ENCODE peak calls at places on chromosomes 6 and 20, in seven cellular contexts. J is T-helper 1 cell, K is GDM1, G is NCI-H1105, X is esophagus squamous epithelium, Q is iris pigment epithelial cell, Y is A549. A is an unnamed sample.

GRCh38 chr6:52647199-52647598 is 23.7 kb upstream of the TMEM14A start:
- DNase-seq in X (no peak), J (no peak), G (no peak), Y (no peak), Q (peak), K (no peak), A (no peak)

GRCh38 chr20:45111799-45112471 is 3.0 kb downstream of the WFDC5 start:
- DNase-seq in Q (peak), Y (peak), J (no peak), X (no peak), K (no peak), G (no peak), A (no peak)

GRCh38 chr20:61684136-61684535 is 381.5 kb downstream of the TAF4 start:
- DNase-seq in K (no peak), X (no peak), J (no peak), Q (no peak), Y (no peak), G (no peak), A (no peak)

GRCh38 chr6:56693246-56693607 is 50.5 kb upstream of the DST start:
- DNase-seq in J (no peak), X (no peak), G (peak), Q (peak), Y (peak), K (no peak), A (no peak)

GRCh38 chr20:63737940-63738686 is 1.5 kb upstream of the SLC2A4RG start:
- DNase-seq in X (no peak), Y (no peak), Q (no peak), K (no peak), G (no peak), J (no peak), A (no peak)

GRCh38 chr6:97437087-97437486 is 154.1 kb upstream of the MMS22L start:
- DNase-seq in Y (peak), X (no peak), J (no peak), G (no peak), Q (peak), K (no peak), A (peak)

GRCh38 chr20:29497261-29497671 is 1760.2 kb upstream of the DEFB115 start:
- DNase-seq in X (no peak), Q (no peak), J (no peak), Y (no peak), K (no peak), G (peak), A (no peak)

GRCh38 chr6:47098570-47098993 is 56.5 kb upstream of the ADGRF1 start:
- DNase-seq in Q (peak), J (no peak), Y (no peak), X (no peak), G (no peak), K (no peak), A (no peak)

GRCh38 chr20:49747707-49748524 is 34.2 kb upstream of the B4GALT5 start:
- DNase-seq in Q (peak), J (no peak), Y (peak), K (no peak), G (no peak), X (no peak), A (no peak)

GRCh38 chr6:112439010-112439409 is 91.9 kb downstream of the RFPL4B start:
- DNase-seq in K (no peak), Y (no peak), Q (peak), J (no peak), X (no peak), G (no peak), A (no peak)

GRCh38 chr6:88965691-88966090 is 2.3 kb upstream of the RNGTT start:
- DNase-seq in G (no peak), Q (no peak), J (no peak), X (no peak), Y (no peak), K (no peak), A (no peak)

GRCh38 chr6:30821862-30822784 is 62.2 kb upstream of the DDR1 start:
- DNase-seq in J (no peak), Q (peak), K (no peak), X (no peak), Y (peak), G (peak), A (no peak)

GRCh38 chr20:4681971-4682370 is 39.7 kb upstream of the PRND start:
- DNase-seq in G (no peak), X (no peak), J (no peak), K (no peak), Y (no peak), Q (peak), A (no peak)

GRCh38 chr6:134134654-134135053 is 82.2 kb upstream of the SLC2A12 start:
- DNase-seq in J (no peak), G (no peak), Y (no peak), Q (no peak), K (no peak), X (no peak), A (no peak)